ENCODE peak calls at places on chromosomes 4 and X, in eight cellular contexts. L is dorsolateral prefrontal cortex; V is EL; W is retinal pigment epithelial cell; I is CD8-positive, alpha-beta memory T cell; A is iPS DF 19.7; C is EH; B is amniotic stem cell. M is an unnamed sample.

GRCh38 chr4:26015133-26015651 is 101.2 kb downstream of the SMIM20 start:
- DNase-seq in W (no peak), I (no peak), L (no peak), C (peak), V (peak), B (peak), A (no peak), M (peak)

GRCh38 chr4:26372525-26373172 is 51.8 kb downstream of the RBPJ start:
- DNase-seq in B (no peak), I (peak), W (peak), C (peak), A (no peak), V (peak), L (no peak), M (no peak)

GRCh38 chrX:143319526-143319925 is 197.7 kb downstream of the SPANXN3 start:
- DNase-seq in B (no peak), V (no peak), W (no peak), L (no peak), C (no peak), A (no peak), I (no peak), M (no peak)

GRCh38 chr4:17662694-17663093 is 48.3 kb downstream of the MED28 start:
- DNase-seq in V (peak), W (no peak), A (no peak), B (no peak), C (peak), I (no peak), L (no peak), M (no peak)

GRCh38 chr4:55312491-55313101 is 33.4 kb upstream of the SRD5A3 start:
- DNase-seq in B (no peak), I (peak), V (peak), W (no peak), A (peak), C (peak), L (no peak), M (no peak)

GRCh38 chr4:138869631-138870030 is 145.9 kb upstream of the NOCT start:
- DNase-seq in A (no peak), C (no peak), W (no peak), I (no peak), V (no peak), B (no peak), L (no peak), M (no peak)

GRCh38 chrX:140815868-140816267 is 106.3 kb downstream of the LINC00632 start:
- DNase-seq in C (peak), L (no peak), B (no peak), V (peak), A (no peak), I (no peak), W (no peak), M (no peak)

GRCh38 chr4:102564399-102564921 is 63.3 kb downstream of the NFKB1 start:
- DNase-seq in C (peak), L (no peak), V (peak), I (no peak), W (no peak), A (no peak), B (no peak), M (no peak)

GRCh38 chr4:73213917-73214663 is 44.5 kb downstream of the ANKRD17 start:
- DNase-seq in L (no peak), B (no peak), V (peak), A (no peak), C (peak), I (no peak), W (no peak), M (no peak)

M was measured in occipital lobe.